ENCODE peak calls at places on chromosome 20, in seven cellular contexts. Q is NCI-H1105 treated with DMSO at 0.1 percent for 48 hours; E is aorta; B is stimulated activated CD8-positive, alpha-beta memory T cell treated with anti-CD3 and anti-CD28 coated beads, Interleukin-15, amount 100 ng/mL, for 4 hours; V is CD8-positive, alpha-beta T cell; N is WERI-Rb-1; O is T-helper 2 cell. W is an unnamed sample.
A peak's percentile ranks its signal among the peaks of the same experiment; 100 is the strongest.

GRCh38 chr20:34271961-34272360 is 30.7 kb downstream of the ASIP start:
- DNase-seq in Q (no peak), E (no peak), B (no peak), V (no peak), N (no peak), O (no peak), W (peak; percentile 54)

GRCh38 chr20:62122659-62123449 is 579 bp downstream of the LSM14B start:
- DNase-seq in Q (peak; percentile 68), E (no peak), B (no peak), V (peak; percentile 39), N (peak; percentile 87), O (peak; percentile 19), W (no peak)

GRCh38 chr20:43937586-43937985 is 22.9 kb downstream of the TOX2 start:
- DNase-seq in Q (no peak), E (peak; percentile 35), B (no peak), V (no peak), N (no peak), O (no peak), W (no peak)

GRCh38 chr20:4625687-4626086 is 96.0 kb upstream of the PRND start:
- DNase-seq in Q (no peak), E (no peak), B (no peak), V (no peak), N (no peak), O (no peak), W (no peak)

GRCh38 chr20:36315545-36316351 is 9.6 kb downstream of the DLGAP4 start:
- DNase-seq in Q (no peak), E (peak; percentile 73), B (no peak), V (no peak), N (no peak), O (no peak), W (no peak)

GRCh38 chr20:9510926-9511325 is 3.5 kb upstream of the LAMP5 start:
- DNase-seq in Q (no peak), E (no peak), B (no peak), V (no peak), N (no peak), O (no peak), W (no peak)

GRCh38 chr20:9021699-9022098 is 47.2 kb upstream of the PLCB4 start:
- DNase-seq in Q (no peak), E (no peak), B (no peak), V (no peak), N (no peak), O (no peak), W (no peak)

GRCh38 chr20:50584687-50585086 is 74.5 kb downstream of the PTPN1 start:
- DNase-seq in Q (no peak), E (no peak), B (no peak), V (no peak), N (no peak), O (no peak), W (no peak)

GRCh38 chr20:39825524-39825923 is 863.4 kb downstream of the DHX35 start:
- DNase-seq in Q (no peak), E (no peak), B (no peak), V (no peak), N (no peak), O (no peak), W (no peak)

GRCh38 chr20:20711413-20711812 is 1.0 kb downstream of the RALGAPA2 start:
- DNase-seq in Q (peak; percentile 46), E (no peak), B (no peak), V (no peak), N (peak; percentile 12), O (no peak), W (no peak)

GRCh38 chr20:38872036-38872435 is 54.2 kb upstream of the FAM83D start:
- DNase-seq in Q (no peak), E (no peak), B (no peak), V (no peak), N (no peak), O (no peak), W (no peak)

GRCh38 chr20:3515379-3516175 is 44.8 kb downstream of the ATRN start:
- DNase-seq in Q (no peak), E (no peak), B (no peak), V (no peak), N (no peak), O (no peak), W (no peak)

GRCh38 chr20:10715035-10715434 is 41.2 kb upstream of the JAG1 start:
- DNase-seq in Q (no peak), E (no peak), B (no peak), V (no peak), N (no peak), O (no peak), W (peak; percentile 7)